ENCODE peak calls at places on chromosome 19, in four cellular contexts. E is HT-29; R is activated T-cell treated with anti-CD3 and anti-CD28 coated beads, Interleukin-2, amount 50 U/mL, for 72 hours; N is stimulated activated CD8-positive, alpha-beta memory T cell treated with anti-CD3 and anti-CD28 coated beads, Interleukin-4, amount 100 ng/mL, for 1 hour. H is an unnamed sample.

GRCh38 chr19:18895828-18896341 is at the start of gene CERS1:
- DNase-seq in N (no peak), R (no peak), E (no peak), H (peak)

GRCh38 chr19:17180997-17181702 is 34.0 kb upstream of the USE1 start:
- DNase-seq in R (no peak), E (no peak), N (no peak), H (no peak)

GRCh38 chr19:46579286-46579944 is 21.7 kb upstream of the CALM3 start:
- DNase-seq in N (no peak), R (peak), E (no peak), H (peak)

GRCh38 chr19:18940791-18941627 is at the start of gene HOMER3:
- DNase-seq in E (peak), N (peak), R (peak), H (peak)

GRCh38 chr19:41698746-41699230 is 9.6 kb upstream of the CEACAM5 start:
- DNase-seq in E (peak), N (no peak), R (no peak), H (peak)

GRCh38 chr19:7869453-7869909 is 4.7 kb downstream of the PRR36 start:
- DNase-seq in N (peak), E (peak), R (peak), H (peak)

GRCh38 chr19:43474986-43475705 is 9.7 kb upstream of the LYPD3 start:
- DNase-seq in R (peak), N (peak), E (peak), H (peak)

GRCh38 chr19:52190679-52191293 is 934 bp downstream of the PPP2R1A start:
- DNase-seq in R (no peak), N (no peak), E (peak), H (no peak)

GRCh38 chr19:46481947-46482346 is 10.6 kb upstream of the PNMA8A start:
- DNase-seq in E (no peak), N (no peak), R (no peak), H (no peak)

GRCh38 chr19:28553005-28553404 is 659.9 kb downstream of the UQCRFS1 start:
- DNase-seq in E (no peak), R (peak), N (no peak), H (no peak)

GRCh38 chr19:33227242-33227650 is 1.6 kb upstream of the SLC7A10 start:
- DNase-seq in N (no peak), R (no peak), E (no peak), H (no peak)

GRCh38 chr19:16654151-16654550 is 5.8 kb downstream of the SMIM7 start:
- DNase-seq in N (no peak), R (no peak), E (no peak), H (no peak)

GRCh38 chr19:374183-374885 is 29.7 kb upstream of the MIER2 start:
- DNase-seq in R (no peak), N (no peak), E (no peak), H (no peak)

GRCh38 chr19:39413903-39414608 is 1.6 kb downstream of the PLEKHG2 start:
- DNase-seq in R (no peak), E (no peak), N (no peak), H (no peak)

GRCh38 chr19:40241809-40242384 is 15.4 kb upstream of the CCNP start:
- DNase-seq in E (no peak), N (no peak), R (no peak), H (no peak)

GRCh38 chr19:12880551-12881171 is 588 bp downstream of the DNASE2 start:
- DNase-seq in N (no peak), R (no peak), E (no peak), H (peak)

GRCh38 chr19:46493236-46494114 is 2.2 kb downstream of the PNMA8B start:
- DNase-seq in R (peak), E (no peak), N (no peak), H (no peak)

GRCh38 chr19:48135411-48135810 is 24.8 kb upstream of the PLA2G4C start:
- DNase-seq in N (no peak), R (peak), E (peak), H (no peak)

GRCh38 chr19:1274852-1275259 is 474 bp upstream of the FAM174C start:
- DNase-seq in E (no peak), R (no peak), N (no peak), H (no peak)

GRCh38 chr19:42282036-42282762 is 13.1 kb downstream of the CIC start:
- DNase-seq in E (peak), R (no peak), N (no peak), H (no peak)

GRCh38 chr19:58274771-58275199 is 4.0 kb upstream of the ZNF8 start:
- DNase-seq in R (no peak), E (no peak), N (no peak), H (no peak)

GRCh38 chr19:14497347-14497921 is 1.5 kb upstream of the GIPC1 start:
- DNase-seq in R (no peak), N (no peak), E (peak), H (no peak)

GRCh38 chr19:55153652-55154264 is 3.8 kb downstream of the TNNI3 start:
- DNase-seq in R (no peak), N (no peak), E (no peak), H (no peak)

GRCh38 chr19:38707512-38708114 is 36.7 kb downstream of the CAPN12 start:
- DNase-seq in E (peak), R (no peak), N (no peak), H (no peak)

GRCh38 chr19:47421844-47422395 is 2.6 kb upstream of the MEIS3 start:
- DNase-seq in E (no peak), N (no peak), R (no peak), H (no peak)

GRCh38 chr19:4553092-4553695 is 6.3 kb downstream of the SEMA6B start:
- DNase-seq in E (no peak), N (no peak), R (no peak), H (no peak)

GRCh38 chr19:55210120-55210493 is 806 bp upstream of the PTPRH start:
- DNase-seq in R (no peak), E (peak), N (no peak), H (no peak)

GRCh38 chr19:8485561-8486371 is 16.7 kb downstream of the PRAM1 start:
- DNase-seq in N (no peak), E (no peak), R (no peak), H (no peak)

GRCh38 chr19:15432629-15433518 is 14.1 kb upstream of the AKAP8L start:
- DNase-seq in N (peak), R (peak), E (peak), H (peak)

GRCh38 chr19:29942404-29943261 is 594 bp downstream of the URI1 start:
- DNase-seq in N (peak), E (peak), R (peak), H (peak)

H was measured in GM20000.